ENCODE peak calls at places on chromosomes 16 and 17, in nine cellular contexts. P is NCI-H1092 treated with DMSO at 0.1 percent for 48 hours; W is stimulated activated CD8-positive, alpha-beta memory T cell treated with anti-CD3 and anti-CD28 coated beads, Interleukin-4, amount 100 ng/mL, for 24 hours; H is T1000; E is bronchial epithelial cell; S is NCI-H460; L is T follicular helper cell; Q is A549; R is activated CD4-positive, alpha-beta T cell treated with anti-CD3 and anti-CD28 coated beads for 4 hours. Y is an unnamed sample.

GRCh38 chr17:45247429-45248131 is 14.3 kb downstream of the SPATA32 start:
- DNase-seq in P (peak), W (peak), H (peak), R (peak), E (peak), S (peak), L (peak), Q (peak), Y (peak)

GRCh38 chr17:8382880-8383142 is 182 bp downstream of the RPL26 start:
- DNase-seq in Q (no peak), S (no peak), W (no peak), R (no peak), H (no peak), L (no peak), E (no peak), P (no peak), Y (no peak)

GRCh38 chr17:21134559-21134958 is 7.8 kb downstream of the DHRS7B start:
- DNase-seq in R (no peak), E (no peak), P (no peak), H (no peak), S (no peak), W (no peak), L (no peak), Q (no peak), Y (no peak)

GRCh38 chr16:52553322-52553721 is 6.4 kb upstream of the TOX3 start:
- DNase-seq in H (no peak), S (no peak), E (no peak), P (peak), Q (no peak), L (no peak), R (no peak), W (no peak), Y (no peak)

GRCh38 chr16:69482410-69482951 is 58.1 kb downstream of the CYB5B start:
- DNase-seq in P (peak), S (peak), E (no peak), Q (no peak), W (no peak), L (no peak), H (peak), R (no peak), Y (no peak)

GRCh38 chr17:20930065-20930760 is 112.6 kb downstream of the USP22 start:
- DNase-seq in W (no peak), R (no peak), P (no peak), S (no peak), H (no peak), Q (no peak), E (no peak), L (no peak), Y (no peak)

GRCh38 chr17:31002047-31002446 is 31.2 kb downstream of the RNF135 start:
- DNase-seq in E (no peak), W (no peak), S (no peak), H (no peak), P (no peak), R (no peak), Q (no peak), L (no peak), Y (no peak)

GRCh38 chr16:9159839-9160550 is 68.6 kb downstream of the HAPSTR1 start:
- DNase-seq in S (peak), W (peak), R (no peak), E (peak), P (peak), L (no peak), H (no peak), Q (peak), Y (peak)

GRCh38 chr16:52035406-52035805 is 511.5 kb downstream of the TOX3 start:
- DNase-seq in E (peak), R (no peak), H (no peak), S (no peak), W (no peak), L (no peak), Q (no peak), P (no peak), Y (no peak)

GRCh38 chr16:82056550-82056896 is 21.5 kb downstream of the HSD17B2 start:
- DNase-seq in H (no peak), P (no peak), E (peak), W (no peak), Q (no peak), L (no peak), R (no peak), S (no peak), Y (no peak)

GRCh38 chr17:83200231-83200699 is 120.9 kb downstream of the METRNL start:
- DNase-seq in E (no peak), L (no peak), S (peak), P (no peak), R (peak), W (peak), H (no peak), Q (no peak), Y (peak)

GRCh38 chr16:27729516-27730304 is 179.8 kb downstream of the KATNIP start:
- DNase-seq in P (no peak), W (no peak), E (no peak), R (no peak), S (no peak), L (no peak), Q (no peak), H (no peak), Y (no peak)

GRCh38 chr16:66924527-66925321 is 611 bp downstream of the RRAD start:
- DNase-seq in H (no peak), P (no peak), W (no peak), S (no peak), Q (peak), E (no peak), R (peak), L (peak), Y (no peak)

GRCh38 chr17:75639327-75639726 is 6.1 kb downstream of the SMIM5 start:
- DNase-seq in P (no peak), W (no peak), Q (no peak), H (no peak), S (no peak), R (no peak), E (no peak), L (no peak), Y (no peak)

GRCh38 chr16:88856122-88856827 is 472 bp downstream of the GALNS start:
- DNase-seq in R (no peak), S (no peak), W (no peak), H (no peak), Q (no peak), P (no peak), L (peak), E (no peak), Y (no peak)

GRCh38 chr17:38453951-38454421 is 25.7 kb downstream of the ARHGAP23 start:
- DNase-seq in W (no peak), P (no peak), H (peak), L (no peak), S (no peak), Q (no peak), R (no peak), E (peak), Y (no peak)

GRCh38 chr17:75525806-75526554 is 483 bp downstream of the LLGL2 start:
- DNase-seq in S (no peak), R (no peak), Q (no peak), P (no peak), E (no peak), H (no peak), L (no peak), W (no peak), Y (no peak)

GRCh38 chr16:18958621-18959578 is 24.8 kb upstream of the TMC7 start:
- DNase-seq in L (no peak), E (no peak), Q (no peak), P (no peak), R (no peak), H (no peak), W (no peak), S (no peak), Y (no peak)

GRCh38 chr16:77898671-77899211 is 110.4 kb downstream of the VAT1L start:
- DNase-seq in R (no peak), E (no peak), L (no peak), W (no peak), H (no peak), Q (no peak), P (peak), S (no peak), Y (no peak)

GRCh38 chr17:3956983-3957382 is 7.3 kb downstream of the ATP2A3 start:
- DNase-seq in R (no peak), P (peak), S (no peak), L (no peak), H (no peak), W (no peak), E (no peak), Q (no peak), Y (no peak)

GRCh38 chr16:68283840-68284595 is 19.7 kb downstream of the SLC7A6 start:
- DNase-seq in H (no peak), L (no peak), R (no peak), W (no peak), S (no peak), P (no peak), E (no peak), Q (no peak), Y (no peak)

GRCh38 chr17:17885029-17885351 is 48.2 kb upstream of the SREBF1 start:
- DNase-seq in W (no peak), P (no peak), Q (no peak), E (no peak), R (no peak), H (no peak), S (no peak), L (no peak), Y (no peak)

GRCh38 chr17:44345497-44346026 is 460 bp downstream of the GRN start:
- DNase-seq in W (no peak), P (peak), S (peak), E (peak), L (no peak), R (peak), Q (peak), H (peak), Y (no peak)

GRCh38 chr16:13665876-13666275 is 254.1 kb upstream of the ERCC4 start:
- DNase-seq in H (no peak), L (no peak), W (no peak), Q (no peak), P (no peak), S (no peak), R (no peak), E (no peak), Y (no peak)

GRCh38 chr17:16439303-16439791 is 24.0 kb downstream of the TRPV2 start:
- DNase-seq in E (no peak), S (no peak), Q (no peak), W (no peak), H (no peak), L (no peak), P (no peak), R (peak), Y (no peak)

GRCh38 chr17:73691321-73691766 is 47.1 kb upstream of the SDK2 start:
- DNase-seq in L (no peak), Q (no peak), E (no peak), P (no peak), H (no peak), R (no peak), W (no peak), S (no peak), Y (no peak)